ENCODE peak calls at places on chromosomes 12 and 14, in eight cellular contexts. K, N, L, T, S, R, Y and H are unnamed samples.

GRCh38 chr14:90424075-90424474 is 27.2 kb downstream of the CALM1 start:
- ATAC-seq in K (no peak), N (no peak), L (no peak), T (no peak), S (no peak), R (no peak), Y (no peak), H (no peak)

GRCh38 chr14:61567838-61568571 is 127.3 kb upstream of the HIF1A start:
- ATAC-seq in K (no peak), N (peak), L (no peak), T (no peak), S (no peak), R (no peak), Y (no peak), H (no peak)

GRCh38 chr14:69299286-69300035 is 39.5 kb downstream of the GALNT16 start:
- ATAC-seq in K (no peak), N (peak), L (peak), T (peak), S (peak), R (no peak), Y (no peak), H (no peak)

GRCh38 chr12:19614601-19615442 is 175.5 kb downstream of the AEBP2 start:
- ATAC-seq in K (no peak), N (no peak), L (no peak), T (no peak), S (no peak), R (no peak), Y (no peak), H (no peak)

GRCh38 chr14:76968621-76969063 is 59.9 kb downstream of the IRF2BPL start:
- ATAC-seq in K (no peak), N (no peak), L (no peak), T (peak), S (no peak), R (no peak), Y (no peak), H (no peak)

GRCh38 chr12:90770861-90771260 is 184.1 kb downstream of the CCER1 start:
- ATAC-seq in K (no peak), N (no peak), L (no peak), T (peak), S (no peak), R (no peak), Y (no peak), H (no peak)

GRCh38 chr12:92042791-92043531 is 102.7 kb downstream of the BTG1 start:
- ATAC-seq in K (no peak), N (no peak), L (no peak), T (no peak), S (no peak), R (no peak), Y (no peak), H (no peak)

GRCh38 chr12:92721130-92721529 is 18.3 kb downstream of the PLEKHG7 start:
- ATAC-seq in K (no peak), N (no peak), L (no peak), T (no peak), S (no peak), R (no peak), Y (no peak), H (no peak)